ENCODE peak calls at places on chromosomes 4 and X, in five cellular contexts. V is GM12891, P is HepG2, G is A549, X is ovary. Y is an unnamed sample.

GRCh38 chr4:107380190-107380589 is 339.8 kb downstream of the PAPSS1 start:
- DNase-seq in G (no peak), V (no peak), X (no peak), P (no peak), Y (no peak)

GRCh38 chrX:150547511-150548115 is 20.8 kb upstream of the MTM1 start:
- DNase-seq in P (no peak), X (peak; percentile 82), G (peak; percentile 48), V (no peak), Y (no peak)

GRCh38 chr4:152996101-152996500 is 60.0 kb downstream of the FHDC1 start:
- DNase-seq in V (no peak), P (no peak), X (no peak), G (no peak), Y (no peak)

GRCh38 chr4:22434895-22435294 is 81.0 kb downstream of the ADGRA3 start:
- DNase-seq in G (peak; percentile 59), P (peak; percentile 59), V (no peak), X (no peak), Y (no peak)

GRCh38 chr4:128653514-128654420 is 155.7 kb upstream of the JADE1 start:
- DNase-seq in P (no peak), X (peak; percentile 59), V (no peak), G (no peak), Y (no peak)

GRCh38 chrX:15680401-15680800 is 15.8 kb upstream of the CLTRN start:
- DNase-seq in V (no peak), G (no peak), X (no peak), P (no peak), Y (no peak)

GRCh38 chrX:15204130-15204751 is 65.6 kb downstream of the ASB9 start:
- DNase-seq in V (no peak), G (no peak), P (no peak), X (no peak), Y (no peak)

GRCh38 chr4:156774422-156774821 is 197.2 kb downstream of the PDGFC start:
- DNase-seq in P (peak; percentile 34), G (peak; percentile 49), V (no peak), X (no peak), Y (no peak)

GRCh38 chr4:66357316-66357715 is 687.0 kb upstream of the EPHA5 start:
- DNase-seq in G (no peak), X (no peak), P (no peak), V (no peak), Y (no peak)

GRCh38 chrX:118548831-118549230 is 53.2 kb downstream of the DOCK11 start:
- DNase-seq in P (no peak), X (no peak), V (no peak), G (no peak), Y (no peak)

GRCh38 chr4:11505225-11505971 is 76.7 kb upstream of the HS3ST1 start:
- DNase-seq in P (no peak), V (no peak), X (no peak), G (peak; percentile 41), Y (no peak)

GRCh38 chr4:73869130-73870055 is at the start of gene CXCL1:
- DNase-seq in G (peak; percentile 19), V (no peak), P (no peak), X (peak; percentile 28), Y (no peak)

GRCh38 chrX:130158311-130158710 is 7.3 kb downstream of the AIFM1 start:
- DNase-seq in X (no peak), V (no peak), P (no peak), G (no peak), Y (no peak)

GRCh38 chr4:165692082-165692481 is 181.0 kb upstream of the TLL1 start:
- DNase-seq in X (no peak), V (no peak), P (no peak), G (no peak), Y (no peak)

GRCh38 chr4:183588169-183588675 is 70.8 kb downstream of the RWDD4 start:
- DNase-seq in X (no peak), G (no peak), V (no peak), P (no peak), Y (no peak)

GRCh38 chr4:81227138-81227537 is 12.1 kb upstream of the PRKG2 start:
- DNase-seq in V (no peak), P (no peak), X (no peak), G (no peak), Y (no peak)

GRCh38 chr4:62193726-62194125 is 993.6 kb downstream of the ADGRL3 start:
- DNase-seq in P (no peak), G (no peak), V (no peak), X (no peak), Y (no peak)

GRCh38 chrX:20412871-20413486 is 146.3 kb upstream of the RPS6KA3 start:
- DNase-seq in X (no peak), V (no peak), G (no peak), P (no peak), Y (no peak)

GRCh38 chr4:122313001-122313400 is 65.8 kb upstream of the ADAD1 start:
- DNase-seq in V (no peak), G (no peak), X (no peak), P (no peak), Y (no peak)

DNA sequence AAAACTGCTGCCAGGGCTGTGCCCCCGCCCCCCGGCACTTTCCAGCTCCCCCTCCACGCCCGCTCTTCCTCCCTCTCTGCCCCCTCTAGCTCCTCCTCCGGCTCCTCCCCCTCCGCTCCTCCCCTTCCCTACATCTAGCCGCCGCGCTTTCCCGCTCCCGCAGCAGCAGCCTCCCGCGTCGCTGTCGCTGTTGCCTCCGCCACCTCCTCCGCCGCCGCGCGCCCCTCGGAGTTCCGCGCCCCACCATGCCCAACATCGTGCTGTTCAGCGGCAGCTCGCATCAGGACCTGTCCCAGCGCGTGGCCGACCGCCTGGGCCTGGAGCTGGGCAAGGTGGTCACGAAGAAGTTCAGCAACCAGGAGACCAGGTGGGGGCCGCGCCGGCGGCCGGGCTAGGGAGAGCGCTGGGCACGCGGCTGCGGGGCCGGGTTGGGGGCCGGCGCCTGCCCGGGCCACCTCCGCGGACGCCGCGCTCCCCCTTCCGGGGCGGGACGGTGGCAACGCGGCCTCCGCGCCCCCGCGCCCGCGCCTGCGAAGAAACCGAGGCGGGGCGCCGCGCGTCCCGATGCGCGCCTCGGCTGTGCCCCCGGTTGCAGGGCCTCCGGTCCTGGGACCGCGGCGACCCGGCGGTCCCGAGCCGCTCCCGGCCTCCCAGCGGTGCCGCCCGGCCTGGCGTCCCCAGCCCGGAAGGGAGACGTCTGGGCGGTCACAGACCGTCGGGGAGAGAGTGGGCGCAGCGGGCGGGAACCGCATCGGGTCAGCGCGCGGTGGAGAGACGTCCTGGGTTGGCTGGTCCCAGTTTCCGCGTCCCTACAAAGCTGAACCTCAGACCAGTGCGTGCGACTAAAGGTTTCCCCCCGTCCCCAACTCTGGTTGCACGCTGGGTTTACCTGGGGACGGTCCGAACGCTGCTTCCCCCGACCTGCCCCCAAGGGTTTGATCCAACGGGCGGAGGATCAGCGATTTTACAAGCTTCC is at the start of gene PRPS2:
- DNase-seq in X (peak; percentile 82), G (peak; percentile 64), P (peak; percentile 16), V (peak; percentile 70), Y (peak; percentile 70)
- TF ChIP-seq POLR2A in X (peak; percentile 54), G (peak; percentile 76), P (peak; percentile 77), V (no peak), Y (peak; percentile 64)

GRCh38 chrX:49174723-49175122 is 3.0 kb downstream of the PLP2 start:
- DNase-seq in P (no peak), G (peak; percentile 38), V (no peak), X (no peak), Y (no peak)

GRCh38 chrX:49175435-49175834 is 3.7 kb downstream of the PLP2 start:
- DNase-seq in G (no peak), P (no peak), X (no peak), V (no peak), Y (no peak)

GRCh38 chrX:49172280-49172780 is 632 bp downstream of the PLP2 start:
- DNase-seq in G (peak; percentile 72), X (peak; percentile 72), P (no peak), V (peak; percentile 52), Y (no peak)

GRCh38 chrX:49175875-49176274 is 4.2 kb downstream of the PLP2 start:
- DNase-seq in V (no peak), G (no peak), X (no peak), P (no peak), Y (no peak)

GRCh38 chrX:49171752-49172279 is at the start of gene PLP2:
- DNase-seq in P (no peak), X (peak; percentile 69), G (peak; percentile 66), V (no peak), Y (no peak)
- TF ChIP-seq POLR2A in P (no peak), X (no peak), G (peak; percentile 68), V (no peak), Y (peak; percentile 52)

GRCh38 chr4:649293-649625 is 23.9 kb downstream of the PDE6B start:
- DNase-seq in P (no peak), V (no peak), X (no peak), G (no peak), Y (no peak)

GRCh38 chr4:647481-647880 is 22.1 kb downstream of the PDE6B start:
- DNase-seq in P (no peak), X (no peak), V (no peak), G (no peak), Y (no peak)

GRCh38 chr4:648579-649292 is 23.4 kb downstream of the PDE6B start:
- DNase-seq in X (no peak), G (no peak), V (no peak), P (peak; percentile 35), Y (no peak)

GRCh38 chr4:649751-650310 is 24.2 kb downstream of the ATP5ME start:
- DNase-seq in V (no peak), P (no peak), G (no peak), X (no peak), Y (no peak)

DNA sequence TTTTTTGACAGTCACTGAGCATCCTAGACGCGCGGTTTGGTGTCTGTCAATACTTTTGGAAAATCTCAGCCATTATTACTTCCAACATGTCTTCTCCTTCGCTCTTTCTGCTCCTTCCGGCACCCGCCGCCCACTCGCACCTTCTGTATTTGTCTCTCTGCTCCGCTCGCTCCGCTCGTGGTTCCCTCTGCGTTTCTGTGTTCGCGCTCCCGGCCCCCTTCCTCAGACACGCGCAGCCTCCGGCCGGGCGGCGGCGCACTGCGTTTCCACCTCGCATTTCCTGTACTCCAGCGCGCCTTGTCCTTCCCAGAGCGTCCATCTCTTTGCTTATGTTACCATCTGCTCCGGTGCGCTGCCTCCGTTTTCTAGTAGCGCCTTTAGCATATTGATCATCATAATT is 21.1 kb downstream of the PDE6B start:
- DNase-seq in G (no peak), P (no peak), V (no peak), X (no peak), Y (no peak)
- TF ChIP-seq POLR2A in G (no peak), P (no peak), V (no peak), X (no peak), Y (no peak)

DNA sequence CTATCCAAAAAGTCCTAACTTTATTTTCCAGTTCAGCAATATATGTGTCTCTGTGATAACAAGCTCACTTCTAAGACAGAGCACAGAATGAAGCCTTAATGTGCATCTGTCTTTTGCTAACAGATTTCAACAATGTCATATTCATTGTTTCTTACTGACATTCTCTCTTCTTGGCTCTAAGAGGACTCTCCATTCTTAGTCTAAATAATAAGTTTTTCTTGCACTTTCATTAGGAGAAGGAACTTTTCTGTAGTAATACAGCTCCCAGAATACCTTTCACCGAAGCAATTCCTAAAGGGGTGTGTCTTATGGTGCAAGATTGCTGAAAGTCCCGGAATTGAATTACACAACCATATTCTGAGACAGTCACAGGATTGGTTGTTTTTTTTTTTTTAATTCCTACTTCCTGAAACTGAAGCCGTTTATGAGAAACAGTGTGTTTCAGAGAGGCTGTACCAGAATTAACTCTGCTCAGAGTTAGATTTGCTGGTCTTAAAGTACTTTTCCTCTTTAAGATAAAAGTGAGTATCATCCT is at the start of gene ALPK1:
- DNase-seq in P (peak; percentile 33), X (no peak), V (no peak), G (peak; percentile 83), Y (no peak)
- TF ChIP-seq POLR2A in P (no peak), X (peak; percentile 74), V (peak; percentile 58), G (no peak), Y (peak; percentile 44)